ENCODE peak calls at places on chromosomes 16 and 17, in six cellular contexts. V, E, P, Q, A and R are unnamed samples.

GRCh38 chr17:72985882-72986720 is 106.4 kb downstream of the SLC39A11 start:
- DNase-seq in V (peak; percentile 80), A (peak; percentile 27), Q (peak; percentile 73), P (peak; percentile 70), E (peak; percentile 76), R (peak; percentile 58)

GRCh38 chr16:85350973-85351372 is 238.7 kb upstream of the CIBAR2 start:
- DNase-seq in Q (peak; percentile 99), V (peak; percentile 96), A (no peak), E (peak; percentile 98), P (no peak), R (no peak)

GRCh38 chr17:39752241-39752831 is 14.6 kb downstream of the GRB7 start:
- DNase-seq in V (no peak), A (no peak), Q (no peak), E (peak; percentile 13), P (no peak), R (no peak)

GRCh38 chr17:62094175-62094574 is 29.1 kb upstream of the MED13 start:
- DNase-seq in A (no peak), E (no peak), Q (peak; percentile 10), V (peak; percentile 8), P (no peak), R (no peak)

GRCh38 chr17:78381601-78382168 is 3.2 kb downstream of the PGS1 start:
- DNase-seq in P (peak; percentile 75), A (peak; percentile 43), Q (peak; percentile 29), E (no peak), V (no peak), R (no peak)

GRCh38 chr17:58310511-58311428 is 17.8 kb downstream of the TSPOAP1 start:
- DNase-seq in Q (no peak), V (no peak), A (no peak), E (no peak), P (no peak), R (no peak)

GRCh38 chr17:76969598-76970172 is 101.5 kb downstream of the MGAT5B start:
- DNase-seq in E (peak; percentile 16), Q (no peak), V (no peak), A (no peak), P (peak; percentile 23), R (peak; percentile 32)

GRCh38 chr17:16584273-16584995 is 15.4 kb upstream of the ZNF287 start:
- DNase-seq in Q (peak; percentile 82), E (peak; percentile 93), P (peak; percentile 98), V (peak; percentile 74), A (peak; percentile 90), R (peak; percentile 93)

GRCh38 chr16:78216166-78216745 is 116.8 kb downstream of the WWOX start:
- DNase-seq in P (no peak), V (no peak), E (no peak), A (no peak), Q (no peak), R (no peak)